ENCODE peak calls at places on chromosome 19, in seven cellular contexts. M is CD8-positive, alpha-beta memory T cell; E is keratinocyte; N is head of caudate nucleus; O is EH; P is type B pancreatic cell; G is NCI-H345. J is an unnamed sample.

GRCh38 chr19:33879818-33880575 is 83.3 kb downstream of the KCTD15 start:
- DNase-seq in O (peak; percentile 72), P (no peak), M (no peak), N (no peak), G (no peak), E (no peak), J (no peak)

GRCh38 chr19:33395561-33396550 is 22.3 kb downstream of the CEBPG start:
- DNase-seq in P (no peak), N (peak; percentile 45), M (no peak), E (no peak), O (peak; percentile 34), G (no peak), J (no peak)

GRCh38 chr19:31519216-31519615 is 170.0 kb upstream of the TSHZ3 start:
- DNase-seq in P (peak; percentile 18), E (no peak), M (no peak), O (no peak), N (no peak), G (no peak), J (no peak)

GRCh38 chr19:13269348-13269747 is 119.1 kb downstream of the IER2 start:
- DNase-seq in O (no peak), E (no peak), N (no peak), P (no peak), M (no peak), G (no peak), J (no peak)

GRCh38 chr19:11659612-11660011 is 62.3 kb downstream of the ZNF627 start:
- DNase-seq in O (peak; percentile 36), G (no peak), E (no peak), M (no peak), N (no peak), P (no peak), J (peak; percentile 2)

GRCh38 chr19:57559008-57559403 is 657 bp downstream of the ZNF550 start:
- DNase-seq in E (no peak), O (peak; percentile 40), G (no peak), P (no peak), N (no peak), M (no peak), J (no peak)

GRCh38 chr19:48194041-48194871 is 23.8 kb downstream of the ZSWIM9 start:
- DNase-seq in N (no peak), M (no peak), G (no peak), O (no peak), E (no peak), P (no peak), J (no peak)

GRCh38 chr19:12723643-12724426 is at the start of gene TNPO2:
- DNase-seq in P (peak; percentile 83), E (no peak), N (peak; percentile 72), O (peak; percentile 66), M (peak; percentile 32), G (peak; percentile 8), J (peak; percentile 79)

GRCh38 chr19:32581704-32582164 is 744 bp downstream of the PDCD5 start:
- DNase-seq in M (no peak), N (no peak), E (peak; percentile 23), O (peak; percentile 53), G (peak; percentile 27), P (no peak), J (no peak)

GRCh38 chr19:41597600-41598041 is 21.7 kb downstream of the CEACAM21 start:
- DNase-seq in O (peak; percentile 66), P (no peak), G (peak; percentile 57), N (peak; percentile 59), E (peak; percentile 25), M (peak; percentile 60), J (peak; percentile 78)

GRCh38 chr19:45804959-45805230 is 10.2 kb downstream of the RSPH6A start:
- DNase-seq in G (no peak), O (no peak), N (no peak), M (no peak), P (no peak), E (no peak), J (no peak)

J was measured in NCI-H1105 treated with DMSO at 0.1 percent for 48 hours.